ENCODE peak calls at places on chromosomes 2 and 18, in six cellular contexts. O is K562, C is H1, D is GM12891, B is HepG2, Y is GM12878. Z is an unnamed sample.

GRCh38 chr2:5974477-5974876 is 282.3 kb downstream of the SOX11 start:
- DNase-seq in O (no peak), C (peak; percentile 30), D (no peak), B (no peak), Y (no peak), Z (no peak)

GRCh38 chr2:222319576-222320440 is 21.0 kb upstream of the PAX3 start:
- DNase-seq in O (no peak), C (peak; percentile 82), D (no peak), B (no peak), Y (no peak), Z (no peak)

GRCh38 chr2:147467441-147467840 is 377.4 kb upstream of the ACVR2A start:
- DNase-seq in O (no peak), C (no peak), D (no peak), B (no peak), Y (no peak), Z (no peak)

GRCh38 chr18:41170346-41170745 is 784.7 kb upstream of the PIK3C3 start:
- DNase-seq in O (no peak), C (no peak), D (no peak), B (no peak), Y (no peak), Z (no peak)

GRCh38 chr2:181312515-181312927 is 144.7 kb upstream of the ITGA4 start:
- DNase-seq in O (no peak), C (no peak), D (no peak), B (no peak), Y (peak; percentile 99), Z (no peak)

GRCh38 chr18:69365658-69366057 is 35.0 kb upstream of the DOK6 start:
- DNase-seq in O (no peak), C (no peak), D (no peak), B (no peak), Y (no peak), Z (no peak)

GRCh38 chr18:67639872-67640271 is 123.4 kb upstream of the DSEL start:
- DNase-seq in O (no peak), C (no peak), D (no peak), B (no peak), Y (no peak), Z (no peak)

GRCh38 chr18:46324556-46324955 is 220.4 kb downstream of the HAUS1 start:
- DNase-seq in O (peak; percentile 25), C (no peak), D (no peak), B (no peak), Y (no peak), Z (no peak)

GRCh38 chr2:1846046-1847015 is 102.0 kb upstream of the PXDN start:
- DNase-seq in O (no peak), C (no peak), D (no peak), B (no peak), Y (no peak), Z (no peak)

GRCh38 chr18:48573632-48574293 is 34.9 kb downstream of the CTIF start:
- DNase-seq in O (peak; percentile 44), C (peak; percentile 62), D (no peak), B (peak; percentile 12), Y (no peak), Z (no peak)

GRCh38 chr2:27954771-27955384 is 64.3 kb downstream of the BABAM2 start:
- DNase-seq in O (no peak), C (no peak), D (no peak), B (peak; percentile 66), Y (peak; percentile 16), Z (no peak)

GRCh38 chr18:56982756-56983155 is 164.1 kb upstream of the BOD1L2 start:
- DNase-seq in O (no peak), C (no peak), D (no peak), B (no peak), Y (no peak), Z (no peak)

GRCh38 chr2:204274991-204275390 is 270.3 kb upstream of the PARD3B start:
- DNase-seq in O (no peak), C (no peak), D (no peak), B (no peak), Y (no peak), Z (no peak)

GRCh38 chr18:62763101-62763521 is 47.8 kb downstream of the PHLPP1 start:
- DNase-seq in O (no peak), C (no peak), D (peak; percentile 31), B (no peak), Y (no peak), Z (no peak)

GRCh38 chr2:239062743-239063142 is 214.9 kb downstream of the TWIST2 start:
- DNase-seq in O (no peak), C (no peak), D (no peak), B (no peak), Y (no peak), Z (no peak)

GRCh38 chr2:19373352-19373751 is 14.9 kb upstream of the OSR1 start:
- DNase-seq in O (no peak), C (no peak), D (no peak), B (no peak), Y (no peak), Z (no peak)

GRCh38 chr18:7954229-7954628 is 387.1 kb downstream of the PTPRM start:
- DNase-seq in O (no peak), C (no peak), D (no peak), B (no peak), Y (no peak), Z (no peak)

GRCh38 chr18:36724169-36724568 is 104.6 kb downstream of the TPGS2 start:
- DNase-seq in O (no peak), C (no peak), D (no peak), B (no peak), Y (no peak), Z (no peak)

GRCh38 chr2:5915926-5916325 is 223.7 kb downstream of the SOX11 start:
- DNase-seq in O (no peak), C (peak; percentile 85), D (no peak), B (peak; percentile 16), Y (no peak), Z (no peak)

GRCh38 chr18:24992491-24992890 is 359.5 kb downstream of the ZNF521 start:
- DNase-seq in O (no peak), C (no peak), D (no peak), B (no peak), Y (no peak), Z (no peak)

GRCh38 chr2:226733189-226733858 is 66.3 kb downstream of the IRS1 start:
- DNase-seq in O (no peak), C (no peak), D (no peak), B (peak; percentile 98), Y (no peak), Z (no peak)

GRCh38 chr2:99354060-99354459 is 16.9 kb downstream of the EIF5B start:
- DNase-seq in O (no peak), C (no peak), D (no peak), B (no peak), Y (no peak), Z (no peak)

GRCh38 chr2:182666674-182667320 is 49.3 kb upstream of the DNAJC10 start:
- DNase-seq in O (peak; percentile 39), C (no peak), D (no peak), B (peak; percentile 31), Y (no peak), Z (peak; percentile 7)

GRCh38 chr2:47282621-47283272 is 120.2 kb upstream of the MSH2 start:
- DNase-seq in O (no peak), C (no peak), D (no peak), B (peak; percentile 73), Y (no peak), Z (no peak)

GRCh38 chr2:125224830-125225229 is 1199.7 kb downstream of the CNTNAP5 start:
- DNase-seq in O (no peak), C (no peak), D (no peak), B (no peak), Y (no peak), Z (no peak)

GRCh38 chr2:10137053-10137843 is 14.7 kb downstream of the RRM2 start:
- DNase-seq in O (no peak), C (no peak), D (no peak), B (no peak), Y (no peak), Z (no peak)
- TF ChIP-seq POLR2A in O (peak; percentile 48), C (no peak), D (no peak), B (no peak), Y (peak; percentile 53), Z (no peak)

GRCh38 chr2:10257500-10258147 is 45.1 kb upstream of the HPCAL1 start:
- DNase-seq in O (no peak), C (no peak), D (no peak), B (no peak), Y (no peak), Z (no peak)
- TF ChIP-seq TAF1 in O (no peak), C (no peak), D (no peak), B (no peak), Y (no peak), Z (no peak)

GRCh38 chr18:35112696-35113095 is 71.5 kb downstream of the MAPRE2 start:
- DNase-seq in O (no peak), C (no peak), D (no peak), B (no peak), Y (no peak), Z (no peak)
- TF ChIP-seq POLR2AphosphoS5 in O (no peak), C (no peak), D (no peak), B (no peak), Y (no peak), Z (no peak)

GRCh38 chr18:77131100-77131651 is 1.4 kb downstream of the MBP start:
- DNase-seq in O (no peak), C (no peak), D (no peak), B (no peak), Y (no peak), Z (no peak)

GRCh38 chr18:77130229-77131099 is 2.1 kb downstream of the MBP start:
- DNase-seq in O (no peak), C (no peak), D (no peak), B (no peak), Y (no peak), Z (no peak)

GRCh38 chr18:77132369-77133050 is at the start of gene MBP:
- DNase-seq in O (no peak), C (peak; percentile 91), D (peak; percentile 76), B (no peak), Y (no peak), Z (peak; percentile 76)

GRCh38 chr18:77133051-77133919 is 702 bp upstream of the MBP start:
- DNase-seq in O (no peak), C (peak; percentile 79), D (no peak), B (no peak), Y (no peak), Z (no peak)

DNA sequence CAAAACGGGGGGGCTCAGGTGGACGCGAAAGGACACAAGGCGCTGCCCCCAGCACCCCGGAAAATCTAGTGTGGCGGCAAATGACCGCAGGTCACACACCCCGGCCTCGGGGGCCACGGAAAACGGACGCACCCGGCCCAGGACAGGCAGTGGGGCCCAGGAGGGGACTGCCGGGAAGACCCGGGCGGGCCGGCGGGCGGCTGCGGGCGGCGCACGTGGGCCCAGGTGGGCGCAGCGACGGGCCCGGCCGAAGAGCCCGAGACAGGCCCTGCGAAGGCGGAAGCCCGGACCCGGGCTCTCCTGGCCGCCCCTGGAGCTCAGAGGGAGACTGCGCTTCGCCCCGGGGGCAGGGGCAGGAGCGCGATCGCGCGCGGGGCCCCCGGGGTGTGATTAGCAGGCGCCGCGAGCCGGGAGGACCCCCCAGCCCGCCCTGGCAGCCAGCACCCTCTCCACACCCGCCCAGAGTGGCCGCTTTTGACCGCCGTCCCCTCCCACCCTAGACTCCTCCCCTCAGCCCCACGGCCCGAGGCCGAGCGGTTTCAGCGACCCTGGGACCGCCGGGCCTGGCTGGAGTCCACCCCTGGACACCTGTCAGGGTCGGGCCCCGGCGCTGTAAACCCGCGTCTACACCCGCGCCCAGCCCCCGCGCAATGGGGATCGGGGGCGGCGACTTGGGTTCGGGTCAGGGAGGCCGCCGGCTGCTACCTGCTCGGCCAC is 773 bp downstream of the MBP start:
- DNase-seq in O (no peak), C (no peak), D (peak; percentile 53), B (no peak), Y (no peak), Z (no peak)
- TF ChIP-seq POLR2A in O (no peak), C (no peak), D (peak; percentile 52), B (no peak), Y (peak; percentile 35), Z (no peak)

Z was measured in GM12892.